ENCODE peak calls at places on chromosomes 11 and 22, in nine cellular contexts. Q, N, Z, I, B, K, O, S and H are unnamed samples.

GRCh38 chr11:119751281-119752060 is 22.5 kb upstream of the NECTIN1 start:
- DNase-seq in Q (no peak), N (no peak), Z (peak; percentile 53), I (no peak), B (no peak), K (no peak), O (no peak), S (peak; percentile 24), H (peak; percentile 10)

GRCh38 chr11:1557904-1558831 is 13.9 kb downstream of the DUSP8 start:
- DNase-seq in Q (no peak), N (peak; percentile 41), Z (no peak), I (no peak), B (no peak), K (peak; percentile 87), O (no peak), S (no peak), H (no peak)

GRCh38 chr11:75603791-75604736 is 42.0 kb downstream of the SERPINH1 start:
- DNase-seq in Q (no peak), N (peak; percentile 83), Z (no peak), I (no peak), B (no peak), K (no peak), O (no peak), S (no peak), H (no peak)

GRCh38 chr11:108221981-108222685 is at the start of gene NPAT:
- DNase-seq in Q (no peak), N (no peak), Z (no peak), I (peak; percentile 34), B (peak; percentile 48), K (peak; percentile 16), O (no peak), S (peak; percentile 56), H (peak; percentile 48)

GRCh38 chr11:122230387-122230760 is 114.4 kb upstream of the BLID start:
- DNase-seq in Q (no peak), N (peak; percentile 64), Z (no peak), I (no peak), B (no peak), K (no peak), O (no peak), S (no peak), H (no peak)

GRCh38 chr11:36065436-36065835 is 121.6 kb downstream of the LDLRAD3 start:
- DNase-seq in Q (no peak), N (no peak), Z (no peak), I (no peak), B (no peak), K (no peak), O (no peak), S (no peak), H (no peak)

GRCh38 chr11:67464411-67465189 is 4.5 kb downstream of the TMEM134 start:
- DNase-seq in Q (peak; percentile 96), N (no peak), Z (peak; percentile 93), I (peak; percentile 89), B (peak; percentile 82), K (peak; percentile 96), O (peak; percentile 79), S (peak; percentile 95), H (peak; percentile 94)

GRCh38 chr11:118956094-118956846 is at the start of gene UPK2:
- DNase-seq in Q (peak; percentile 90), N (no peak), Z (peak; percentile 84), I (peak; percentile 90), B (peak; percentile 72), K (peak; percentile 86), O (peak; percentile 89), S (peak; percentile 94), H (peak; percentile 86)

GRCh38 chr11:130766650-130767297 is 149.5 kb downstream of the SNX19 start:
- DNase-seq in Q (no peak), N (no peak), Z (no peak), I (no peak), B (no peak), K (no peak), O (no peak), S (no peak), H (no peak)

GRCh38 chr22:19852177-19852781 is 2.4 kb downstream of the GNB1L start:
- DNase-seq in Q (no peak), N (no peak), Z (no peak), I (no peak), B (no peak), K (peak; percentile 62), O (no peak), S (no peak), H (no peak)